ENCODE peak calls at places on chromosomes 1 and 21, in four cellular contexts. E, J, B and U are unnamed samples.
A peak's percentile ranks its signal among the peaks of the same experiment; 100 is the strongest.

GRCh38 chr1:205750683-205751651 is 985 bp upstream of the NUCKS1 start:
- DNase-seq in B (no peak), J (no peak), E (no peak), U (no peak)

GRCh38 chr1:208437416-208437815 is 193.2 kb upstream of the PLXNA2 start:
- DNase-seq in J (peak; percentile 28), E (no peak), B (no peak), U (peak; percentile 43)

GRCh38 chr1:65050735-65051134 is 84.4 kb upstream of the JAK1 start:
- DNase-seq in J (no peak), B (no peak), E (no peak), U (no peak)

GRCh38 chr1:227131193-227131592 is 187.1 kb downstream of the CDC42BPA start:
- DNase-seq in E (no peak), J (peak; percentile 68), B (no peak), U (peak; percentile 57)

GRCh38 chr1:229563241-229563640 is 4.7 kb upstream of the ABCB10 start:
- DNase-seq in B (no peak), E (no peak), J (no peak), U (no peak)

GRCh38 chr1:222286039-222286438 is 261.9 kb downstream of the HHIPL2 start:
- DNase-seq in E (no peak), J (no peak), B (no peak), U (no peak)

GRCh38 chr1:40421348-40421693 is 29.0 kb upstream of the ZFP69B start:
- DNase-seq in E (no peak), B (no peak), J (no peak), U (no peak)

GRCh38 chr1:207925210-207925609 is 14.3 kb upstream of the CD34 start:
- DNase-seq in E (peak; percentile 26), B (peak; percentile 59), J (peak; percentile 49), U (no peak)

GRCh38 chr1:76901158-76901767 is 34.0 kb downstream of the ST6GALNAC5 start:
- DNase-seq in E (no peak), J (peak; percentile 60), B (no peak), U (peak; percentile 64)

GRCh38 chr1:65538013-65538578 is 117.6 kb downstream of the LEPR start:
- DNase-seq in B (no peak), E (no peak), J (no peak), U (no peak)

GRCh38 chr21:45827881-45828579 is 153.5 kb upstream of the COL6A1 start:
- DNase-seq in E (no peak), J (no peak), B (no peak), U (no peak)

GRCh38 chr1:213773975-213774374 is 213.8 kb upstream of the PROX1 start:
- DNase-seq in E (no peak), B (no peak), J (no peak), U (no peak)

GRCh38 chr1:154777151-154777550 is 92.9 kb downstream of the KCNN3 start:
- DNase-seq in E (no peak), B (no peak), J (no peak), U (no peak)

GRCh38 chr1:224181453-224181810 is 1.6 kb upstream of the DEGS1 start:
- DNase-seq in E (no peak), J (no peak), B (no peak), U (no peak)

GRCh38 chr1:57188169-57188568 is 222.4 kb upstream of the C8B start:
- DNase-seq in B (no peak), E (no peak), J (peak; percentile 3), U (no peak)

GRCh38 chr1:61182049-61182448 is 99.7 kb downstream of the NFIA start:
- DNase-seq in B (no peak), J (peak; percentile 60), E (no peak), U (peak; percentile 69)

GRCh38 chr1:180252638-180253536 is 22.8 kb downstream of the LHX4 start:
- DNase-seq in B (peak; percentile 67), E (peak; percentile 54), J (peak; percentile 64), U (peak; percentile 55)

GRCh38 chr1:203402609-203403337 is 51.9 kb upstream of the FMOD start:
- DNase-seq in B (no peak), J (peak; percentile 95), E (no peak), U (peak; percentile 77)

GRCh38 chr1:56831874-56832693 is 12.9 kb upstream of the FYB2 start:
- DNase-seq in B (peak; percentile 47), E (no peak), J (peak; percentile 97), U (peak; percentile 97)

GRCh38 chr1:240027059-240027462 is 64.6 kb upstream of the FMN2 start:
- DNase-seq in B (no peak), J (peak; percentile 71), E (no peak), U (peak; percentile 64)

GRCh38 chr1:22089134-22089571 is 36.6 kb downstream of the CDC42 start:
- DNase-seq in E (no peak), J (no peak), B (no peak), U (no peak)

GRCh38 chr21:42837421-42838211 is 41.7 kb downstream of the WDR4 start:
- DNase-seq in E (no peak), J (no peak), B (peak; percentile 13), U (no peak)

GRCh38 chr1:205396972-205397616 is 24.8 kb downstream of the LEMD1 start:
- DNase-seq in J (peak; percentile 63), B (no peak), E (no peak), U (peak; percentile 13)

GRCh38 chr1:229557913-229558414 is 543 bp downstream of the ABCB10 start:
- DNase-seq in B (peak; percentile 46), E (no peak), J (no peak), U (peak; percentile 7)

GRCh38 chr21:32388306-32388705 is 4.5 kb downstream of the URB1 start:
- DNase-seq in J (no peak), B (no peak), E (no peak), U (no peak)

DNA sequence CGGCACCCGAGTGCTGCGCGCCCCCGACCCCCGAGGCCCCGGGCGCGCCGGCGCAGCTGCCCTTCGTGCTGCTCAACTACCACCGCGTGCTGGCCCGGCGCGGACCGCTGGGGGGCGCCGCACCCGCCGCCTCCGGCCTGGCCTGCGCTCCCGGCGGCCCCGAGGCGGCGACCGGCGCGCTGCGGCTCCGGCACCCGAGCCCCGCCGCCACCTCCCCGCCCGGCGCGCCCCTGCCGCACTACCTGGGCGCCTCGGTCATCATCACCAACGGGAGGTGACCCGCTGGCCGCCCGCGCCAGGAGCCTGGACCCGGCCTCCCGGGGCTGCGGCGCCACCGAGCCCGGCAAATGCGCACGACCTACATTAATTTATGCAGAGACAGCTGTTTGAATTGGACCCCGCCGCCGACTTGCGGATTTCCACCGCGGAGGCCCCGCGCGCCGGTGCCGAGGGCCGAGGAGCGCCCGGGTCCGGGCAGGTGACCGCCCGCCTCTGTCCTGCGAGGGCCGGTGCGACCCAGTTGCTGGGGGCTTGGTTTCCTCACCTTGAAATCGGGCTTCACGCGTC is 49.0 kb downstream of the SIM2 start:
- DNase-seq in E (no peak), B (peak; percentile 62), J (no peak), U (no peak)
- TF ChIP-seq CTCF in E (no peak), B (peak; percentile 23), J (peak; percentile 28), U (no peak)

GRCh38 chr1:182391028-182391361 is 595 bp downstream of the GLUL start:
- DNase-seq in B (no peak), J (no peak), E (peak; percentile 29), U (no peak)

GRCh38 chr1:182392045-182393028 is 747 bp upstream of the GLUL start:
- DNase-seq in J (peak; percentile 48), B (peak; percentile 66), E (peak; percentile 56), U (no peak)

GRCh38 chr1:182389619-182390047 is 2.0 kb downstream of the GLUL start:
- DNase-seq in J (no peak), B (peak; percentile 30), E (no peak), U (no peak)

GRCh38 chr1:182394055-182394775 is 2.6 kb upstream of the GLUL start:
- DNase-seq in B (no peak), J (no peak), E (no peak), U (no peak)

DNA sequence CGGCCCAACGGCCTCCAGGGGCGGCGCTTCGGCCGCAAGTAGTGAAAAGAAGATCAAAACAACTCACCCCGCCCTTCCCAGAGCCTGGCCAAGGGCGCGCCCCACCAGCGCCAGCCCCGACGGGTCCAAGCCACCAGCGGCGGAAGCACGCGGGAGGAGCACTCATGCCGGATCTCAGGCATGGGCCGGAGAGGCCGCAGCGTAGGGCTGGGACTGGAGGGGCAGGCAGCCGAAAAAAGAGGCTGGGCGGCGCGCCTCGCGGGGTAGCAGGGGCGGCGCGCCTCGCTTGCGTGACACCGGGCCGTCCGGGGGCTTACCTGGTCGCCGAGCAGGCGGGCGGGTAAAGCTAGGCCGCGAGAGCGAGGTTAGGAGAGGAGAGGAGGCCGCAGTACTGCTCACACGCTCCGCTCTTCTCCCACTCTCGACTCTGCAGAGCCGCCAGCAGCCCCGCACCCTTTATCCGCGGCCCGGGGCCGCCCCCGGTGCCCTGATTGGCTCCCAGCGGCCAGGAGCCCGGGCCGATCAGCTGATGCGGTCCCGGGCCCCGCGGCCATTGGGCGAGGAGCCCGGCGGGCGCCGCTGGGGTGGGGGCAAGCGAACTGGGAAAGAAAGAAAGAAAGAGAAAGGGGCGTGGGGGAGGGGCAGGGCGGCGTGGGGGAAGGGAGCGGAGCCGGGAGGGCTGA is at the start of gene GLUL:
- DNase-seq in B (peak; percentile 96), J (peak; percentile 88), E (peak; percentile 95), U (peak; percentile 84)
- TF ChIP-seq CTCF in B (no peak), J (no peak), E (no peak), U (peak; percentile 45)

DNA sequence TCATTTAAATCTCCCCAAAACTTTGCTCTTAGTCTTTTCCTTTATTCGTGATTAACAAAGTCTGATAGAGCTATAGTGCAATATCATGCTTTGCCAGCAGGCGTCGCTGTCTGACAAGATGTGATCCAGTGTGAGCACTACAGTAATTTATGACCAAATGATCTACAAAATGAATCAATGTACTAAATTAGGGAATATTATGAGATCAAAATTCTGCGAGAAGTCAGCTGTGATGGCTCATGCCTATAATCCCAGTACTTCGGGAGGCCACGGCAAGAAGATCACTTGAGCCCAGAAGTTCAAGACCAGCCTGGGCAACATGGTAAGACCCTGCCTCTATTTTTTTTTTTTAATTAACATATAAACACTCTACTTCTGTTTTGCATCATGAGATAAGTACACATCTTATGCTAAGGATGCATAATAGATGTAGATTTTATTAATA is 3.6 kb upstream of the SPSB1 start:
- DNase-seq in B (peak; percentile 48), J (peak; percentile 87), E (peak; percentile 67), U (peak; percentile 68)
- TF ChIP-seq CTCF in B (peak; percentile 90), J (peak; percentile 92), E (peak; percentile 90), U (peak; percentile 100)

GRCh38 chr1:30697977-30698376 is 25.4 kb downstream of the MATN1 start:
- DNase-seq in E (no peak), B (no peak), J (peak; percentile 75), U (no peak)
- TF ChIP-seq CTCF in E (no peak), B (no peak), J (no peak), U (no peak)